ENCODE peak calls at places on chromosomes 5 and 9, in four cellular contexts. C is cardiac fibroblast, A is bronchial epithelial cell, T is AG10803. N is an unnamed sample.

GRCh38 chr5:113806823-113807222 is 293.3 kb downstream of the YTHDC2 start:
- DNase-seq in C (peak; percentile 25), A (no peak), T (peak; percentile 52), N (no peak)

GRCh38 chr9:121299125-121299466 is 31.1 kb downstream of the GSN start:
- DNase-seq in C (no peak), A (no peak), T (no peak), N (no peak)

GRCh38 chr9:89891221-89892052 is 286.6 kb downstream of the GADD45G start:
- DNase-seq in C (peak; percentile 71), A (no peak), T (peak; percentile 52), N (no peak)

GRCh38 chr5:68406344-68406743 is 190.8 kb downstream of the PIK3R1 start:
- DNase-seq in C (no peak), A (peak; percentile 33), T (no peak), N (no peak)

GRCh38 chr9:137175345-137175961 is 3.6 kb upstream of the TMEM210 start:
- DNase-seq in C (no peak), A (no peak), T (no peak), N (no peak)

GRCh38 chr5:7957329-7957728 is 88.4 kb downstream of the MTRR start:
- DNase-seq in C (no peak), A (no peak), T (no peak), N (no peak)

GRCh38 chr5:37615184-37615583 is 224.7 kb downstream of the GDNF start:
- DNase-seq in C (peak; percentile 80), A (no peak), T (peak; percentile 93), N (peak; percentile 55)

GRCh38 chr9:37010180-37010579 is 23.9 kb downstream of the PAX5 start:
- DNase-seq in C (no peak), A (no peak), T (no peak), N (no peak)

GRCh38 chr9:84315278-84315877 is 25.2 kb downstream of the SLC28A3 start:
- DNase-seq in C (peak; percentile 79), A (peak; percentile 58), T (peak; percentile 66), N (peak; percentile 68)

GRCh38 chr5:124411089-124411488 is 335.4 kb downstream of the ZNF608 start:
- DNase-seq in C (peak; percentile 45), A (no peak), T (no peak), N (peak; percentile 22)

GRCh38 chr5:93589812-93590215 is 6.8 kb downstream of the NR2F1 start:
- DNase-seq in C (no peak), A (no peak), T (no peak), N (no peak)

GRCh38 chr9:82934949-82935348 is 128.0 kb downstream of the RASEF start:
- DNase-seq in C (peak; percentile 62), A (peak; percentile 94), T (peak; percentile 31), N (peak; percentile 39)

GRCh38 chr9:111516061-111516465 is 8.9 kb upstream of the ZNF483 start:
- DNase-seq in C (peak; percentile 22), A (peak; percentile 37), T (no peak), N (peak; percentile 18)

GRCh38 chr9:124835026-124835501 is 18.2 kb upstream of the WDR38 start:
- DNase-seq in C (peak; percentile 90), A (peak; percentile 53), T (peak; percentile 45), N (peak; percentile 88)

GRCh38 chr5:125348221-125348692 is 601.8 kb upstream of the ZNF608 start:
- DNase-seq in C (peak; percentile 83), A (no peak), T (peak; percentile 47), N (no peak)

GRCh38 chr9:5089737-5090136 is 95.7 kb downstream of the INSL6 start:
- DNase-seq in C (no peak), A (no peak), T (no peak), N (peak; percentile 4)

DNA sequence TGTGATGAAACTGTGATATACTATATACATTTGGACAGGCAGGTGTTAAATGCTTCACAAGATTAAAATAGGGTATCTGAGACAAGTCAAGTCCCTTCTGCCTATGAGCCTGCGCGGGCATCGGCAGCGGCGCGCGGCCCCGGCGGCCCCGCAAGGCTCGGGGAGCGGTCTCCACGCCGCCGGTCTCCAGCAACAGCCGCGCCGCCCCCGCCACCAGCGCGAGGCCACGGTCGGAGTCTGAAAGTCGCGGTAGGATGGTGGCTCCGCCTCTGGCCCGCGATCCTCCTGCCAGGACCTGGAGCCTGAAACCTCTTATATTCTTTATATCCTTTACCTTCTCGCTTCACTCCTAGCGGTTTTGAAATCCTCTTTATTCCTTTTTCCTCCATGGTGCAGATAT is 99.4 kb downstream of the INSL6 start:
- DNase-seq in C (no peak), A (no peak), T (no peak), N (no peak)
- H3K4me3 ChIP-seq in C (no peak overlapping the region), A (no peak overlapping the region), T (no peak overlapping the region), N (no peak overlapping the region)

GRCh38 chr5:65734921-65735320 is 12.9 kb downstream of the NLN start:
- DNase-seq in C (no peak), A (no peak), T (no peak), N (no peak)
- TF ChIP-seq CTCF in C (no peak), A (no peak), T (no peak), N (no peak)

DNA sequence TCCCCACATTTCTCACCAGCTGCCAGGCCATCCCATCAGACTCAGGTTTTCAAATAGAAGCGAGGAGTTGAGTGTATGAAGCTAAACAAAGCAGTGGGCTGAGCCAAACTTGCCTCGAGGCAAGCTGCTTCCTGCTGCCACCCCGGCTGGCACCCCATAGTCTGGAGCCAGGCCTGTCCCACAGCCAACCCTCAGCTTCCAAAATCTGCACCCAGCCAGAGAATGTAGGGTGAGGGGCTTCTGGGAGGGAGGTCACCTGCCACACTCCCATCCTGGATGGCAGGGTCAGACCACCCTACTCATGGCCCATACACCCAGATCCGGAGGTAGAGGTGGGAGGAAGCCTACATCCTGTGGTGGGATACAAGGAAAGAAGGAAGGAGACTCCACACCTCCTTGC is 22.3 kb upstream of the ALDH1B1 start:
- DNase-seq in C (no peak), A (no peak), T (no peak), N (no peak)
- H3K4me3 ChIP-seq in C (no peak overlapping the region), A (no peak overlapping the region), T (no peak overlapping the region), N (no peak overlapping the region)

GRCh38 chr5:10607666-10608442 is 44.0 kb downstream of the ANKRD33B start:
- DNase-seq in C (peak; percentile 90), A (no peak), T (peak; percentile 89), N (peak; percentile 96)
- TF ChIP-seq CTCF in C (peak; percentile 47), A (no peak), T (peak; percentile 64), N (peak; percentile 49)

GRCh38 chr5:157271740-157272271 is 5.9 kb downstream of the CYFIP2 start:
- DNase-seq in C (no peak), A (no peak), T (no peak), N (no peak)
- H3K4me3 ChIP-seq in C (no peak overlapping the region), A (no peak overlapping the region), T (no peak overlapping the region), N (no peak overlapping the region)

DNA sequence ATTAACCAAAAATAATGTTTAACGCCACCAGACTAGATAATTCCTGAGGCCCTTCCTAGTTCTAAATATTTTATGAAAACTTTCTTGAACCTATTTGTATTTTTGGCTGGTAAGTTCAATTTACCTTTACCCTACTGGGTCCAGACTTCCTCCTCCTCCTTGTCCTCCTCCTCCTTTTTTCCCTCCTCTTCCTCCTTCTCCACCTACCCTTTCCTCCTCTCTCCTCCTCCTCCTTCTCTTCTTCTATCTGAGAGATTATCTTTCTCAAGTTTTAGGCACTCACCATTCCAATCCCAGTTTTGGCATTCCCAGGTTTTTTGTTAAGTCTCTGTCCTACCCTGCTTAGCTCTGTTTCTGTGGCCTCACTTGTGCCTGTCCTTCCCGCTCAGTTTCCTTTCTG is 24.7 kb upstream of the RAPGEF1 start:
- DNase-seq in C (no peak), A (no peak), T (no peak), N (no peak)
- TF ChIP-seq CTCF in C (no peak), A (no peak), T (no peak), N (no peak)

GRCh38 chr9:135787776-135788575 is 86.0 kb downstream of the KCNT1 start:
- DNase-seq in C (no peak), A (no peak), T (no peak), N (no peak)

GRCh38 chr9:135788576-135789300 is 86.8 kb downstream of the KCNT1 start:
- DNase-seq in C (no peak), A (no peak), T (no peak), N (no peak)

GRCh38 chr9:135786146-135786690 is 84.2 kb downstream of the KCNT1 start:
- DNase-seq in C (no peak), A (no peak), T (no peak), N (no peak)

GRCh38 chr9:135785013-135785575 is 83.1 kb downstream of the KCNT1 start:
- DNase-seq in C (no peak), A (no peak), T (no peak), N (no peak)

GRCh38 chr9:135787317-135787716 is 85.3 kb downstream of the KCNT1 start:
- DNase-seq in C (no peak), A (no peak), T (no peak), N (no peak)
- H3K4me3 ChIP-seq in C (no peak overlapping the region), A (no peak overlapping the region), T (no peak overlapping the region), N (no peak overlapping the region)

GRCh38 chr5:9920696-9921095 is 290.5 kb upstream of the TAS2R1 start:
- DNase-seq in C (no peak), A (no peak), T (no peak), N (no peak)

GRCh38 chr5:9924614-9925013 is 294.5 kb upstream of the TAS2R1 start:
- DNase-seq in C (peak; percentile 98), A (peak; percentile 100), T (peak; percentile 96), N (peak; percentile 91)

GRCh38 chr5:9927106-9927505 is 297.0 kb upstream of the TAS2R1 start:
- DNase-seq in C (peak; percentile 54), A (peak; percentile 55), T (peak; percentile 57), N (peak; percentile 21)

GRCh38 chr5:9919306-9920030 is 289.3 kb upstream of the TAS2R1 start:
- DNase-seq in C (no peak), A (no peak), T (no peak), N (peak; percentile 19)

GRCh38 chr5:9922719-9923118 is 292.6 kb upstream of the TAS2R1 start:
- DNase-seq in C (no peak), A (no peak), T (no peak), N (no peak)
- TF ChIP-seq CTCF in C (peak; percentile 35), A (no peak), T (peak; percentile 26), N (peak; percentile 20)

N was measured in fibroblast of villous mesenchyme.